ENCODE peak calls at places on chromosome 15, in seven cellular contexts. One of them, this sample, is unnamed.

GRCh38 chr15:70328137-70329115 is 230.7 kb upstream of the TLE3 start:
- DNase-seq in fibroblast of villous mesenchyme: peak
- DNase-seq in stimulated activated CD4-positive, alpha-beta T cell treated with anti-CD3 and anti-CD28 coated beads, Interleukin-12 subunit alpha, Interleukin-12 subunit beta, amount 100 ng/mL, for 48 hours: no peak
- DNase-seq in cardiac muscle cell: peak
- DNase-seq in DMS79 treated with DMSO at 0.1 percent for 48 hours: no peak
- DNase-seq in HL-60: no peak
- DNase-seq in endothelial cell: no peak
- DNase-seq in this sample: no peak

GRCh38 chr15:57463360-57463759 is 87.1 kb downstream of the CGNL1 start:
- DNase-seq in stimulated activated CD4-positive, alpha-beta T cell treated with anti-CD3 and anti-CD28 coated beads, Interleukin-12 subunit alpha, Interleukin-12 subunit beta, amount 100 ng/mL, for 48 hours: no peak
- DNase-seq in fibroblast of villous mesenchyme: no peak
- DNase-seq in cardiac muscle cell: no peak
- DNase-seq in HL-60: no peak
- DNase-seq in DMS79 treated with DMSO at 0.1 percent for 48 hours: no peak
- DNase-seq in endothelial cell: no peak
- DNase-seq in this sample: no peak

GRCh38 chr15:62291262-62291661 is 126.2 kb upstream of the C2CD4B start:
- DNase-seq in HL-60: no peak
- DNase-seq in cardiac muscle cell: no peak
- DNase-seq in fibroblast of villous mesenchyme: no peak
- DNase-seq in DMS79 treated with DMSO at 0.1 percent for 48 hours: no peak
- DNase-seq in stimulated activated CD4-positive, alpha-beta T cell treated with anti-CD3 and anti-CD28 coated beads, Interleukin-12 subunit alpha, Interleukin-12 subunit beta, amount 100 ng/mL, for 48 hours: no peak
- DNase-seq in endothelial cell: no peak
- DNase-seq in this sample: peak

GRCh38 chr15:90086868-90087268 is 15.4 kb downstream of the IDH2 start:
- DNase-seq in cardiac muscle cell: peak
- DNase-seq in DMS79 treated with DMSO at 0.1 percent for 48 hours: no peak
- DNase-seq in HL-60: no peak
- DNase-seq in stimulated activated CD4-positive, alpha-beta T cell treated with anti-CD3 and anti-CD28 coated beads, Interleukin-12 subunit alpha, Interleukin-12 subunit beta, amount 100 ng/mL, for 48 hours: peak
- DNase-seq in fibroblast of villous mesenchyme: peak
- DNase-seq in endothelial cell: peak
- DNase-seq in this sample: peak

GRCh38 chr15:99407716-99408115 is 156.4 kb downstream of the LRRC28 start:
- DNase-seq in DMS79 treated with DMSO at 0.1 percent for 48 hours: no peak
- DNase-seq in fibroblast of villous mesenchyme: no peak
- DNase-seq in cardiac muscle cell: no peak
- DNase-seq in stimulated activated CD4-positive, alpha-beta T cell treated with anti-CD3 and anti-CD28 coated beads, Interleukin-12 subunit alpha, Interleukin-12 subunit beta, amount 100 ng/mL, for 48 hours: no peak
- DNase-seq in endothelial cell: no peak
- DNase-seq in HL-60: no peak
- DNase-seq in this sample: no peak

GRCh38 chr15:101107101-101107500 is 144.7 kb downstream of the CHSY1 start:
- DNase-seq in endothelial cell: no peak
- DNase-seq in stimulated activated CD4-positive, alpha-beta T cell treated with anti-CD3 and anti-CD28 coated beads, Interleukin-12 subunit alpha, Interleukin-12 subunit beta, amount 100 ng/mL, for 48 hours: no peak
- DNase-seq in fibroblast of villous mesenchyme: no peak
- DNase-seq in HL-60: no peak
- DNase-seq in DMS79 treated with DMSO at 0.1 percent for 48 hours: no peak
- DNase-seq in cardiac muscle cell: no peak
- DNase-seq in this sample: no peak

GRCh38 chr15:48414015-48414414 is 82.8 kb downstream of the DUT start:
- DNase-seq in HL-60: no peak
- DNase-seq in endothelial cell: no peak
- DNase-seq in DMS79 treated with DMSO at 0.1 percent for 48 hours: no peak
- DNase-seq in fibroblast of villous mesenchyme: peak
- DNase-seq in cardiac muscle cell: peak
- DNase-seq in stimulated activated CD4-positive, alpha-beta T cell treated with anti-CD3 and anti-CD28 coated beads, Interleukin-12 subunit alpha, Interleukin-12 subunit beta, amount 100 ng/mL, for 48 hours: no peak
- DNase-seq in this sample: peak

GRCh38 chr15:85988741-85989140 is 90.9 kb upstream of the AGBL1 start:
- DNase-seq in stimulated activated CD4-positive, alpha-beta T cell treated with anti-CD3 and anti-CD28 coated beads, Interleukin-12 subunit alpha, Interleukin-12 subunit beta, amount 100 ng/mL, for 48 hours: no peak
- DNase-seq in cardiac muscle cell: no peak
- DNase-seq in endothelial cell: no peak
- DNase-seq in DMS79 treated with DMSO at 0.1 percent for 48 hours: no peak
- DNase-seq in fibroblast of villous mesenchyme: no peak
- DNase-seq in HL-60: peak
- DNase-seq in this sample: no peak

GRCh38 chr15:91142097-91142744 is 42.2 kb downstream of the SV2B start:
- DNase-seq in DMS79 treated with DMSO at 0.1 percent for 48 hours: no peak
- DNase-seq in endothelial cell: no peak
- DNase-seq in HL-60: no peak
- DNase-seq in stimulated activated CD4-positive, alpha-beta T cell treated with anti-CD3 and anti-CD28 coated beads, Interleukin-12 subunit alpha, Interleukin-12 subunit beta, amount 100 ng/mL, for 48 hours: no peak
- DNase-seq in fibroblast of villous mesenchyme: no peak
- DNase-seq in cardiac muscle cell: peak
- DNase-seq in this sample: peak

GRCh38 chr15:62165029-62165792 is at the start of gene C2CD4B:
- DNase-seq in stimulated activated CD4-positive, alpha-beta T cell treated with anti-CD3 and anti-CD28 coated beads, Interleukin-12 subunit alpha, Interleukin-12 subunit beta, amount 100 ng/mL, for 48 hours: no peak
- DNase-seq in cardiac muscle cell: peak
- DNase-seq in endothelial cell: peak
- DNase-seq in HL-60: no peak
- DNase-seq in fibroblast of villous mesenchyme: no peak
- DNase-seq in DMS79 treated with DMSO at 0.1 percent for 48 hours: peak
- DNase-seq in this sample: no peak

GRCh38 chr15:71651750-71652186 is 158.6 kb upstream of the NR2E3 start:
- DNase-seq in cardiac muscle cell: peak
- DNase-seq in HL-60: no peak
- DNase-seq in DMS79 treated with DMSO at 0.1 percent for 48 hours: no peak
- DNase-seq in fibroblast of villous mesenchyme: peak
- DNase-seq in endothelial cell: peak
- DNase-seq in stimulated activated CD4-positive, alpha-beta T cell treated with anti-CD3 and anti-CD28 coated beads, Interleukin-12 subunit alpha, Interleukin-12 subunit beta, amount 100 ng/mL, for 48 hours: no peak
- DNase-seq in this sample: peak